ENCODE peak calls at places on chromosomes 1 and 21, in four cellular contexts. S is astrocyte of the spinal cord, G is pancreas, W is H9. H is an unnamed sample.

GRCh38 chr1:58590019-58590418 is 13.0 kb upstream of the TACSTD2 start:
- DNase-seq in S (no peak), W (no peak), G (no peak), H (no peak)

GRCh38 chr1:240402318-240402717 is 209.6 kb downstream of the GREM2 start:
- DNase-seq in S (no peak), G (no peak), W (no peak), H (no peak)

GRCh38 chr1:109425391-109425790 is 857 bp downstream of the PSMA5 start:
- DNase-seq in S (peak; percentile 42), W (no peak), G (no peak), H (no peak)

GRCh38 chr1:93616996-93617669 is 64.5 kb downstream of the BCAR3 start:
- DNase-seq in G (peak; percentile 81), S (no peak), W (no peak), H (peak; percentile 52)

GRCh38 chr1:74468982-74469603 is 43.3 kb downstream of the LRRC53 start:
- DNase-seq in G (no peak), S (peak; percentile 61), W (no peak), H (no peak)

GRCh38 chr1:79811173-79811572 is 804.6 kb upstream of the ADGRL4 start:
- DNase-seq in S (peak; percentile 77), G (no peak), W (no peak), H (no peak)

GRCh38 chr1:207463571-207463970 is 9.4 kb downstream of the CR2 start:
- DNase-seq in W (no peak), G (no peak), S (no peak), H (no peak)

GRCh38 chr1:110780600-110781484 is 92.1 kb upstream of the CD53 start:
- DNase-seq in W (peak; percentile 81), S (peak; percentile 50), G (peak; percentile 15), H (peak; percentile 38)

GRCh38 chr1:101130673-101131072 is 105.1 kb upstream of the DPH5 start:
- DNase-seq in G (no peak), W (no peak), S (no peak), H (no peak)

GRCh38 chr21:39263372-39263771 is 50.1 kb downstream of the BRWD1 start:
- DNase-seq in S (no peak), W (no peak), G (no peak), H (no peak)

GRCh38 chr1:91244737-91245136 is 159.9 kb downstream of the HFM1 start:
- DNase-seq in G (no peak), W (no peak), S (no peak), H (no peak)

GRCh38 chr21:34722684-34723300 is 54.0 kb downstream of the CLIC6 start:
- DNase-seq in W (peak; percentile 70), S (no peak), G (no peak), H (no peak)

GRCh38 chr21:37206531-37206930 is 60.6 kb downstream of the VPS26C start:
- DNase-seq in S (no peak), G (no peak), W (no peak), H (no peak)

GRCh38 chr1:4003846-4004505 is 103.9 kb upstream of the C1orf174 start:
- DNase-seq in W (no peak), G (no peak), S (no peak), H (no peak)

GRCh38 chr1:192559115-192560006 is 16.2 kb upstream of the RGS1 start:
- DNase-seq in S (peak; percentile 98), W (no peak), G (no peak), H (no peak)

GRCh38 chr1:5515501-5515900 is 476.7 kb downstream of the NPHP4 start:
- DNase-seq in G (no peak), W (no peak), S (no peak), H (no peak)

DNA sequence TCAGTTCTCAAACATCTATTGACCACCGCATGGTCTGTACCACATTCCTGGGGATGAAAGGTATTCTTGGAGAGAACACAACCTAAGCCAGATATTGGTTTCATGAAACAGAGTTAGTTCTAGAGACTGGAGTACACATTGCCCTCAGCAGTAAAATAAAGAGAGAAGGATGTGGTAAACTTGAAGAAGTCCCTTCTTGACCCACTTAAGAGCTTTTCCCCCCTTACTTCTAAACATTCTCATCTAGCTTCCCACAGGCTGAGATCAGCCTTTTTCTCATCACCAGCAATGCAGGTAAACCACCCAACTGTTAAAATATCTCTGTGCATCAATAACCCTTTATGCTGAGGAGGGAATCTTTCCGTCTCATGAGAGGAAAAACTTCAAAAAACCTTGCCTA is 62.6 kb downstream of the SUSD4 start:
- DNase-seq in G (no peak), S (no peak), W (no peak), H (no peak)
- TF ChIP-seq CTCF in G (no peak), S (no peak), W (no peak), H (no peak)

GRCh38 chr21:32954353-32954752 is 71.4 kb upstream of the OLIG2 start:
- DNase-seq in G (no peak), S (no peak), W (no peak), H (no peak)
- TF ChIP-seq CTCF in G (no peak), S (no peak), W (no peak), H (no peak)

GRCh38 chr1:244236721-244237120 is 185.6 kb downstream of the ZBTB18 start:
- DNase-seq in W (no peak), S (no peak), G (no peak), H (no peak)

GRCh38 chr1:244231193-244231571 is 180.1 kb downstream of the ZBTB18 start:
- DNase-seq in S (peak; percentile 4), W (no peak), G (peak; percentile 34), H (no peak)

GRCh38 chr1:244236101-244236500 is 185.0 kb downstream of the ZBTB18 start:
- DNase-seq in S (peak; percentile 23), W (no peak), G (no peak), H (no peak)

GRCh38 chr1:244231572-244232315 is 180.7 kb downstream of the ZBTB18 start:
- DNase-seq in S (peak; percentile 20), G (peak; percentile 63), W (no peak), H (no peak)

GRCh38 chr1:244234009-244234643 is 183.0 kb downstream of the ZBTB18 start:
- DNase-seq in W (peak; percentile 46), S (no peak), G (no peak), H (no peak)
- TF ChIP-seq CTCF in W (peak; percentile 47), S (no peak), G (no peak), H (no peak)

DNA sequence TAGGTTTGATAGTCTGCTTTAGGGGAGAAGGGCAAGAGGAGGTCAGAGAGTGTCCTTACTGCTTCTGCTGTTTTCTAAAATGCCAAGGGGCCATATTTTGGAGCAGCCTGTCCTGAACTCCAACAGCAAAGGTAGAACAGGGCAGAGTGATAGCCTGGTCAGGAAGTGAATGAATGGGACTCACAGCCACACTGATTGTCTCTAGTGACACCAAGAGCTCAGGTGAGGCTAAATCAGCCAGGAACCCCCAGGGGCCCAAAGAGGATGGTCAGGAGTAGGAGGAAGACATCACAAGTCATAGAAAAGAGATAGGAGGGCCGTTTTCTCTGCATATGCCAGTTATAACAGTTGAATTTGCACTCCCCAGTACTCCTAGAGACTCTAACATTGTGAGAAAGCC is 97.4 kb upstream of the DUSP10 start:
- DNase-seq in S (no peak), W (no peak), G (no peak), H (no peak)
- TF ChIP-seq CTCF in S (no peak), W (no peak), G (no peak), H (no peak)

GRCh38 chr1:53328490-53329182 is 766 bp upstream of the LRP8 start:
- DNase-seq in W (peak; percentile 73), G (no peak), S (no peak), H (no peak)
- TF ChIP-seq CTCF in W (peak; percentile 81), G (no peak), S (peak; percentile 5), H (no peak)

GRCh38 chr1:230220478-230220877 is 153.4 kb downstream of the GALNT2 start:
- DNase-seq in W (no peak), S (no peak), G (no peak), H (no peak)
- TF ChIP-seq CTCF in W (no peak), S (no peak), G (no peak), H (no peak)

DNA sequence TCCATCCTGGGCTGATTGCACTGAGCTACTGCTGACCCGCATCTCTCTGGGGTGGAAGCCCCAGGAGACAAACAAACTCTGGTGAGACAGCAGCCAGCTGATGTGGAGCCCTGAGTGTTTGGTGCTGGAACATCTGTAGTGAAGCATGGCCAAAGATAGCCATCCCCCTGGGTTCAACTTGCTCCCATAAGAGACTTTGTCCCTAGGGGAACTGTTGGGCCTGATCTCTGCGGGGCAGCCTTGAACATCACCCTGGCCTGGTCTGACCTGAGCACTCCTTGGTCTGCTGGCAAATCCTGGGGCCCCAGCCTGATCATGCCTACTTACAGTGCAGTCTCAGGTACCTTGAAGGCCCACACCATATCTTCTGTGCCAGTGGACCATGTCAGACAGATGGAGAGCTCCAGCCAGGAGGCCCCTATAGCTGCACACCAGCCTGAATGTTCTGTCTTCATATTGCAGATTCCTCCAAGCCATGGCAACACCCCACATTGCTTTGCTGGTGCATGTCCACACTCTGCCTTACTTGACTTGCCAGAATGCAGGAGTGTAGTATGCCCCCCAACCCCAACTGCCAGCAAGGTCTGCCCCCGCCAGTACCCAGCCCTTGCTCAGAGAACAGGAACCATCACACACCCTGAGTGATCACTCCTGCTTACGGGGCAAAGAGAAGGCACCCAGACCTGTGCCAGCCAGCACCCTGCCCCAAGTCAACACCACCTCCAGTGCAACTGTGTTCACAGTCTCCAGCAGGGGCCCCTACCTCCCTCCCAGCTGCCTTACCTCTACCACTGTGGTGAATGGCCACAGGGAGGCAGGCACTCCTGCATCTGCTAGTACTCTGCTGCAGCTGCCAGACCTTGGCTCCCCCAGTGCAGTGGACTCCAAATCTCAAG is 690.5 kb upstream of the NR5A2 start:
- DNase-seq in G (no peak), W (peak; percentile 73), S (no peak), H (no peak)
- TF ChIP-seq CTCF in G (no peak), W (peak; percentile 57), S (no peak), H (no peak)

H was measured in heart right ventricle.